ENCODE peak calls at places on chromosomes 7 and 10, in four cellular contexts. A, X, O and D are unnamed samples.

GRCh38 chr10:94012834-94013830 is 19.4 kb downstream of the PLCE1 start:
- DNase-seq in X (no peak), A (no peak), O (no peak), D (no peak)

GRCh38 chr7:2096692-2097380 is 135.9 kb downstream of the MAD1L1 start:
- DNase-seq in A (no peak), X (no peak), O (no peak), D (no peak)

GRCh38 chr7:86904949-86905834 is 154.3 kb downstream of the ELAPOR2 start:
- DNase-seq in X (peak; percentile 20), O (no peak), A (peak; percentile 16), D (peak; percentile 21)

GRCh38 chr7:38748056-38748610 is 117.0 kb upstream of the AMPH start:
- DNase-seq in O (no peak), A (no peak), X (no peak), D (no peak)

GRCh38 chr7:20858913-20859312 is 72.2 kb upstream of the SP8 start:
- DNase-seq in A (no peak), O (no peak), X (no peak), D (no peak)

GRCh38 chr7:10418985-10419384 is 554.7 kb upstream of the PHF14 start:
- DNase-seq in A (no peak), O (no peak), X (no peak), D (no peak)

GRCh38 chr7:36400606-36401005 is 10.9 kb downstream of the ANLN start:
- DNase-seq in A (no peak), O (no peak), X (no peak), D (no peak)

GRCh38 chr10:74150151-74151056 is at the start of gene AP3M1:
- DNase-seq in X (peak; percentile 89), O (peak; percentile 97), A (no peak), D (peak; percentile 71)

GRCh38 chr7:79529214-79529895 is 75.9 kb upstream of the MAGI2 start:
- DNase-seq in X (no peak), A (no peak), O (no peak), D (no peak)

GRCh38 chr10:116118851-116119250 is 154.2 kb downstream of the GFRA1 start:
- DNase-seq in A (no peak), O (no peak), X (no peak), D (no peak)

GRCh38 chr10:117271427-117271826 is 30.5 kb downstream of the SLC18A2 start:
- DNase-seq in O (no peak), X (no peak), A (no peak), D (no peak)

GRCh38 chr7:39509441-39509840 is 56.8 kb upstream of the YAE1 start:
- DNase-seq in A (no peak), X (no peak), O (no peak), D (no peak)

GRCh38 chr10:95496246-95496911 is 64.8 kb downstream of the SORBS1 start:
- DNase-seq in X (no peak), O (no peak), A (no peak), D (no peak)

GRCh38 chr10:8061274-8062211 is 7.1 kb downstream of the GATA3 start:
- DNase-seq in X (no peak), O (no peak), A (no peak), D (no peak)

GRCh38 chr7:132575336-132575986 is 809 bp downstream of the PLXNA4 start:
- DNase-seq in O (no peak), A (no peak), X (no peak), D (peak; percentile 52)

GRCh38 chr7:18191329-18191728 is 163.7 kb upstream of the PRPS1L1 start:
- DNase-seq in X (no peak), O (no peak), A (no peak), D (no peak)

GRCh38 chr7:8058852-8059251 is 90.3 kb downstream of the GLCCI1 start:
- DNase-seq in X (no peak), O (no peak), A (no peak), D (no peak)

GRCh38 chr7:68321076-68321639 is 1277.1 kb upstream of the AUTS2 start:
- DNase-seq in A (no peak), X (no peak), O (no peak), D (no peak)

GRCh38 chr7:37488163-37488759 is 39.6 kb upstream of the ELMO1 start:
- DNase-seq in X (no peak), O (no peak), A (no peak), D (no peak)

GRCh38 chr10:23448323-23448722 is 9.4 kb downstream of the OTUD1 start:
- DNase-seq in A (no peak), X (no peak), O (no peak), D (no peak)

GRCh38 chr7:43328785-43329380 is 216.4 kb downstream of the HECW1 start:
- DNase-seq in A (no peak), X (no peak), O (no peak), D (no peak)

GRCh38 chr10:114043532-114044250 is at the start of gene ADRB1:
- DNase-seq in O (peak; percentile 26), A (peak; percentile 28), X (peak; percentile 15), D (peak; percentile 78)

GRCh38 chr7:155377071-155377836 is 79.6 kb downstream of the INSIG1 start:
- DNase-seq in A (no peak), X (no peak), O (no peak), D (no peak)

GRCh38 chr7:85023066-85023687 is 163.7 kb downstream of the SEMA3D start:
- DNase-seq in X (peak; percentile 31), A (peak; percentile 21), O (no peak), D (no peak)

GRCh38 chr10:24603333-24603732 is 120.4 kb downstream of the ARHGAP21 start:
- DNase-seq in O (no peak), A (no peak), X (no peak), D (no peak)

GRCh38 chr10:14603539-14604102 is 171.1 kb downstream of the FAM107B start:
- DNase-seq in A (no peak), X (no peak), O (no peak), D (peak; percentile 33)

GRCh38 chr7:27734583-27734982 is 5.4 kb upstream of the TAX1BP1 start:
- DNase-seq in O (no peak), X (no peak), A (no peak), D (no peak)

GRCh38 chr10:132446661-132447445 is 49.9 kb downstream of the PWWP2B start:
- DNase-seq in O (peak; percentile 21), X (peak; percentile 50), A (peak; percentile 83), D (no peak)

GRCh38 chr10:110413903-110414562 is 83.7 kb upstream of the DUSP5 start:
- DNase-seq in A (no peak), O (no peak), X (no peak), D (no peak)

GRCh38 chr10:84842593-84842992 is 514.2 kb downstream of the CCSER2 start:
- DNase-seq in A (no peak), X (no peak), O (no peak), D (no peak)

GRCh38 chr10:30411263-30411662 is 22.7 kb upstream of the MAP3K8 start:
- DNase-seq in A (no peak), X (no peak), O (no peak), D (no peak)

GRCh38 chr10:90917231-90917967 is 3.5 kb downstream of the ANKRD1 start:
- DNase-seq in X (no peak), O (no peak), A (no peak), D (no peak)

DNA sequence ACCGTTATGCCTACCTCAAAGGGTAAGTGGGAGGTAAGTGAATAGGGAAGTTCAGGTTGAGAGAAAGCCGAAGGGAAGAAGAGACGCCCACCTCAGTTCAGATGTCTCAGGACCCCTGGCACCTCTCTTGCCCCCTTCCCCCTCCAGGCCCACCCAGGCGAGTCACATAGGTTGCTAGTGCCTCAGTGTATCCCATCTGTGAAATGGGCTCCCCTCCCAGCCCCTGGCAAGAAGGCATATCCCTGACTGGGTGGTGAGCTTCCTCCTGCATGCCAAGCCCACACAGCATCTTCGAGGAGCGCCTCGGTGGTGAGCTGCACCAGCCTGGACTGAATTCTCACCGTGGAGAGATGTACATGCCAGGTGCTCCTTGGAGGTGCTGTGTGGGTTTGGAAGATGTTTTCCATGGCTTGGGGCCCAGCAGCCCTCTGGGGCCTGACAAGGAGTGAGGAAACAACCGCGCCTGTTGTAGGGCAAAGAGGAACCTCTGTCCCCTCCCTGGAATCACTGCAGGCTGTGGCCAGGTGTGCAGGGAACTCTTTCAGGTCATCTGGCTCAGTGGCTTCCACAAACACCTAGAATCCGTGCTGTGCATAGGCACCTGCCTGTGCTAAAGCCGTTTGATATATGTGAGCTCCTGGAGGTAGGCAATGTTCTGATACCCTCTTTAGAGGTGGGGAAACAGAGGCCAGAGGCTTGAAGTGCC is 45.1 kb downstream of the UNC5B start:
- DNase-seq in O (no peak), X (no peak), A (no peak), D (no peak)
- TF ChIP-seq FOXM1 in O (no peak), X (no peak), A (no peak), D (no peak)

GRCh38 chr7:112665709-112666108 is 124.5 kb downstream of the TMEM168 start:
- DNase-seq in O (no peak), A (no peak), X (no peak), D (no peak)
- TF ChIP-seq TARDBP in O (no peak), A (no peak), X (no peak), D (no peak)

DNA sequence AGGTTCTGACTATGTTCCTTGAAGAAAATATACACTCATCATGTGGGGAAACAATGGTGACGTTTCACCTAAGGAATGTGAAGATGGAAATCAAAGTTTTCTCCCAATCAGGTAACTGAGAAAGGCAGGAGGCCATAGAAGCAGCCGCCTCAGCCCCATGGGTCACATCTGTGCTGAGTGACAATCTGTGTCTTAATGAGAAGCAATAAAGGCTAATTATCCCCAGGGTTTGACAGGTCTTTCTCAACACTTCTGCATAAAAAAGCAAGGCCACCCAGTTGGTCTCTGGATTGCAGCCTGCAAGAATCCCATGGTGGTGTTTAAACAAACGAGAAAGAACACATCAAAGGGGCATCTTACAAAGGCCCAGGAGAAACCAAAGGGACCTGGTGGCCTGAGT is 91.1 kb upstream of the TNS3 start:
- DNase-seq in X (no peak), A (peak; percentile 47), O (no peak), D (no peak)
- TF ChIP-seq FOXM1 in X (no peak), A (no peak), O (no peak), D (no peak)

GRCh38 chr10:4885142-4885541 is 59.1 kb downstream of the AKR1E2 start:
- DNase-seq in O (no peak), X (no peak), A (no peak), D (no peak)

GRCh38 chr10:4883079-4883739 is 57.2 kb downstream of the AKR1E2 start:
- DNase-seq in X (peak; percentile 75), A (peak; percentile 15), O (no peak), D (no peak)

DNA sequence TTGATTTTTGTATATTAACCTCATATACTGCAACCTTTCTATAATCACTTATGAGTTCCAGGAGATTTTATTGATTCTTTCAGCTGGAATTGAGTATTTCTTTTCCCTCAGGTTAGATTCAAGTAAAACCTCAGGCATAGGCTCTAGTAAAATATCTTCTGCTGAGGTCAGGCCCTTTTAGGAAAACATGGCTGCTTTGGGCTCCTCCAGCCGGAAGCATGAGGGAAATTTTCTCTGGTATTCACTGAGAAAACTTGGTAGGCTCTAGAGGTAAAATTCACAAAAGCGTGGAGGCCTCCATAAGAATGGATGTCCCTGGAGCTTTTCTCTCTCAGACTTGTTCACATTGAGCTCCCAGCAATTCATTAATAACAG is 56.7 kb downstream of the AKR1E2 start:
- DNase-seq in A (no peak), O (no peak), X (no peak), D (no peak)
- TF ChIP-seq TARDBP in A (no peak), O (no peak), X (no peak), D (no peak)